ENCODE peak calls at places on chromosomes 6 and 20, in seven cellular contexts. N is K562, Y is SK-N-SH, T is HepG2, L is HCT116, O is GM12878, V is H1. X is an unnamed sample.

GRCh38 chr20:49938173-49939163 is 2.3 kb downstream of the RNF114 start:
- DNase-seq in Y (peak), O (no peak), V (no peak), L (no peak), N (no peak), T (no peak), X (no peak)

GRCh38 chr6:19209202-19209601 is 628.0 kb upstream of the ID4 start:
- DNase-seq in N (no peak), Y (no peak), T (no peak), L (no peak), O (no peak), V (no peak), X (no peak)

GRCh38 chr6:89310929-89311328 is 4.2 kb downstream of the GABRR2 start:
- DNase-seq in V (no peak), N (no peak), L (no peak), Y (no peak), T (no peak), O (no peak), X (no peak)

GRCh38 chr6:125843593-125843992 is 52.8 kb downstream of the NCOA7 start:
- DNase-seq in V (no peak), T (no peak), N (no peak), Y (no peak), O (no peak), L (no peak), X (no peak)

GRCh38 chr6:45002390-45002789 is 325.7 kb upstream of the RUNX2 start:
- DNase-seq in T (no peak), V (no peak), N (no peak), L (no peak), O (no peak), Y (no peak), X (no peak)

GRCh38 chr6:158803733-158804143 is 15.4 kb downstream of the EZR start:
- DNase-seq in N (no peak), O (no peak), T (no peak), L (no peak), Y (no peak), V (no peak), X (no peak)

GRCh38 chr6:13814938-13815575 is 700 bp upstream of the MCUR1 start:
- DNase-seq in O (no peak), N (no peak), V (no peak), L (no peak), Y (no peak), T (no peak), X (no peak)

GRCh38 chr6:51213806-51214205 is 395.1 kb downstream of the TFAP2B start:
- DNase-seq in V (peak), N (no peak), L (no peak), O (no peak), T (no peak), Y (no peak), X (no peak)

GRCh38 chr6:111813247-111814162 is 59.7 kb downstream of the FYN start:
- DNase-seq in Y (no peak), L (no peak), V (no peak), T (no peak), N (no peak), O (no peak), X (no peak)

GRCh38 chr6:48134246-48134645 is 23.2 kb upstream of the PTCHD4 start:
- DNase-seq in T (no peak), L (no peak), N (no peak), V (no peak), O (no peak), Y (no peak), X (no peak)

GRCh38 chr6:99434702-99435530 is 9.8 kb upstream of the PNISR start:
- DNase-seq in L (peak), T (peak), V (no peak), N (peak), Y (peak), O (no peak), X (no peak)

GRCh38 chr6:118720125-118720473 is 68.7 kb upstream of the CEP85L start:
- DNase-seq in N (no peak), V (no peak), O (no peak), Y (no peak), T (no peak), L (no peak), X (no peak)

GRCh38 chr20:31496761-31497295 is 17.4 kb upstream of the HM13 start:
- DNase-seq in N (no peak), O (no peak), L (no peak), Y (no peak), T (no peak), V (no peak), X (no peak)

GRCh38 chr20:35001596-35002362 is 46.1 kb downstream of the MYH7B start:
- DNase-seq in L (no peak), Y (peak), O (no peak), T (no peak), V (no peak), N (no peak), X (no peak)

GRCh38 chr6:18477301-18477941 is 90.3 kb downstream of the RNF144B start:
- DNase-seq in O (no peak), L (no peak), V (no peak), Y (no peak), N (no peak), T (no peak), X (no peak)

GRCh38 chr20:64265201-64265600 is 9.7 kb downstream of the PCMTD2 start:
- DNase-seq in O (no peak), Y (no peak), V (no peak), N (no peak), L (no peak), T (no peak), X (no peak)

GRCh38 chr20:50056951-50057403 is 56.0 kb downstream of the UBE2V1 start:
- DNase-seq in T (no peak), N (no peak), L (no peak), Y (no peak), O (no peak), V (no peak), X (no peak)

GRCh38 chr6:47057830-47058540 is 15.9 kb upstream of the ADGRF1 start:
- DNase-seq in T (peak), O (no peak), N (no peak), L (no peak), V (no peak), Y (no peak), X (no peak)

GRCh38 chr6:124560836-124561585 is 401.2 kb upstream of the RNF217 start:
- DNase-seq in O (no peak), V (no peak), T (no peak), Y (no peak), N (no peak), L (no peak), X (no peak)

GRCh38 chr6:113352029-113352801 is 504.9 kb upstream of the MARCKS start:
- DNase-seq in T (peak), L (peak), N (no peak), O (no peak), Y (no peak), V (no peak), X (peak)

GRCh38 chr6:37956711-37957110 is 137.2 kb downstream of the ZFAND3 start:
- DNase-seq in V (no peak), O (no peak), N (no peak), Y (no peak), T (no peak), L (no peak), X (no peak)

GRCh38 chr6:18212231-18212630 is 52.1 kb downstream of the DEK start:
- DNase-seq in L (no peak), O (no peak), T (no peak), N (no peak), Y (no peak), V (peak), X (no peak)

GRCh38 chr6:27545271-27546046 is 72.6 kb upstream of the ZNF184 start:
- DNase-seq in Y (no peak), N (peak), O (peak), T (peak), V (peak), L (peak), X (peak)

GRCh38 chr6:31764239-31764638 is 1.8 kb downstream of the SAPCD1 start:
- DNase-seq in O (no peak), N (peak), T (no peak), L (no peak), V (no peak), Y (no peak), X (no peak)

GRCh38 chr20:20864346-20865096 is 152.1 kb upstream of the RALGAPA2 start:
- DNase-seq in Y (no peak), T (peak), L (no peak), O (no peak), V (no peak), N (no peak), X (no peak)

GRCh38 chr6:69758214-69758613 is 38.6 kb downstream of the LMBRD1 start:
- DNase-seq in N (no peak), Y (no peak), O (no peak), V (no peak), T (no peak), L (no peak), X (no peak)

GRCh38 chr6:138774370-138774769 is 801 bp downstream of the CCDC28A start:
- DNase-seq in L (no peak), T (no peak), Y (no peak), N (no peak), V (no peak), O (no peak), X (no peak)

GRCh38 chr6:30821862-30822784 is 62.2 kb upstream of the DDR1 start:
- DNase-seq in T (peak), N (peak), Y (peak), L (no peak), O (no peak), V (no peak), X (no peak)

GRCh38 chr6:109595998-109596397 is 95.0 kb downstream of the AK9 start:
- DNase-seq in O (no peak), V (peak), T (peak), N (no peak), L (peak), Y (peak), X (no peak)

GRCh38 chr6:52877168-52877567 is 32.3 kb downstream of the GSTA3 start:
- DNase-seq in N (no peak), V (no peak), L (peak), O (no peak), T (no peak), Y (no peak), X (peak)

GRCh38 chr6:113995632-113996031 is 24.7 kb upstream of the HDAC2 start:
- DNase-seq in Y (peak), V (peak), N (no peak), L (peak), O (no peak), T (peak), X (peak)

GRCh38 chr20:21191839-21192238 is 66.0 kb downstream of the KIZ start:
- DNase-seq in L (no peak), V (peak), N (no peak), O (no peak), T (no peak), Y (no peak), X (no peak)

GRCh38 chr20:64158346-64159285 is 5.6 kb upstream of the MYT1 start:
- DNase-seq in L (no peak), V (no peak), N (no peak), O (no peak), Y (no peak), T (no peak), X (no peak)

GRCh38 chr6:36576573-36576972 is 17.6 kb upstream of the SRSF3 start:
- DNase-seq in O (no peak), L (no peak), T (no peak), N (no peak), Y (no peak), V (no peak), X (no peak)

GRCh38 chr6:18350728-18351127 is 36.4 kb upstream of the RNF144B start:
- DNase-seq in T (no peak), L (no peak), V (no peak), O (no peak), N (no peak), Y (no peak), X (no peak)

GRCh38 chr6:122422003-122422402 is 22.6 kb downstream of the HSF2 start:
- DNase-seq in V (no peak), L (no peak), N (no peak), Y (no peak), T (no peak), O (no peak), X (no peak)

GRCh38 chr6:140077712-140078551 is 703.5 kb upstream of the CITED2 start:
- DNase-seq in V (no peak), Y (no peak), L (no peak), O (no peak), T (no peak), N (no peak), X (no peak)

GRCh38 chr6:14381225-14381887 is 263.8 kb downstream of the CD83 start:
- DNase-seq in Y (no peak), L (no peak), T (no peak), V (peak), O (no peak), N (no peak), X (no peak)

GRCh38 chr20:10784337-10785183 is 110.8 kb upstream of the JAG1 start:
- DNase-seq in V (no peak), Y (no peak), T (no peak), N (no peak), O (no peak), L (no peak), X (no peak)
- TF ChIP-seq SIN3A in V (no peak), Y (no peak), T (no peak), N (no peak), O (no peak), L (no peak), X (no peak)

GRCh38 chr20:10113746-10114145 is 79.0 kb downstream of the ANKEF1 start:
- DNase-seq in Y (no peak), L (no peak), N (no peak), O (no peak), V (no peak), T (no peak), X (no peak)

GRCh38 chr20:10114598-10114997 is 79.8 kb downstream of the ANKEF1 start:
- DNase-seq in O (no peak), L (no peak), N (no peak), Y (no peak), V (no peak), T (no peak), X (no peak)

GRCh38 chr20:10119336-10119735 is 84.5 kb downstream of the ANKEF1 start:
- DNase-seq in O (no peak), Y (no peak), V (no peak), N (no peak), T (no peak), L (no peak), X (no peak)

GRCh38 chr20:10111144-10111771 is 76.5 kb downstream of the ANKEF1 start:
- DNase-seq in V (no peak), T (peak), Y (no peak), N (no peak), O (no peak), L (no peak), X (no peak)

GRCh38 chr20:10115021-10115420 is 80.2 kb downstream of the ANKEF1 start:
- DNase-seq in V (no peak), O (no peak), L (no peak), Y (no peak), N (no peak), T (no peak), X (no peak)
- TF ChIP-seq SIN3A in V (no peak), O (no peak), L (no peak), Y (no peak), N (no peak), T (no peak), X (no peak)

DNA sequence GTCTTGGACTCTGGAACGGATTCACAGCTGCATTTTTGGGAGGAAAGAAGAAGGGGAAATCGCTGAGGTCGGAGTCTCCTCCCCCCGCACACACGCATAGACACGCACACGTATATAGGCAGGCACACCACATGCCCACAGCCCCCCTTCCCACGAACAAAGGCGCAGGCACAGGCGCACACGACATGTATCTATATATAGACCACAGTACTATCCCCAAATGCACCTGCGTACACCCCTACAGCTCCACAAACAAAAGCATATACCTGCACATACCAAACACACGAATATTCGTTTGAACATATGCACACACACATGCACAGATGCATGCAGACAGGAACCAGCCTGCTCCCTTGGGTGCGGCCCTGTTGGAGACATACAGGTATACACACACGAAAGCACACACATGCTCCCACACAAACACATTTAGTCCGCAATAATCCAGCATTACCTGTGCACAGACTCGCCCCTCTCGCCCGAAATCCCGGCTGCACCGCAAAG is 1.2 kb downstream of the SLC32A1 start:
- DNase-seq in Y (no peak), L (no peak), T (no peak), O (no peak), V (no peak), N (no peak), X (no peak)
- TF ChIP-seq SIN3A in Y (no peak), L (no peak), T (no peak), O (no peak), V (no peak), N (no peak), X (no peak)

GRCh38 chr6:42349753-42350573 is 101.8 kb downstream of the TRERF1 start:
- DNase-seq in L (no peak), T (no peak), V (no peak), N (no peak), O (no peak), Y (peak), X (no peak)
- TF ChIP-seq SIN3A in L (no peak), T (no peak), V (no peak), N (no peak), O (no peak), Y (no peak), X (no peak)

GRCh38 chr6:7726416-7727149 is 684 bp downstream of the BMP6 start:
- DNase-seq in L (no peak), N (peak), T (no peak), Y (peak), V (peak), O (no peak), X (no peak)
- TF ChIP-seq SIN3A in L (no peak), N (no peak), T (no peak), Y (no peak), V (no peak), O (no peak), X (no peak)

GRCh38 chr6:2140438-2141128 is 104.8 kb downstream of the GMDS start:
- DNase-seq in T (peak), Y (no peak), V (no peak), O (no peak), N (no peak), L (no peak), X (no peak)

GRCh38 chr6:2141644-2142290 is 103.6 kb downstream of the GMDS start:
- DNase-seq in T (no peak), N (no peak), Y (no peak), V (no peak), L (no peak), O (no peak), X (no peak)
- TF ChIP-seq SIN3A in T (no peak), N (no peak), Y (no peak), V (no peak), L (no peak), O (no peak), X (no peak)